ENCODE peak calls at places on chromosomes 5 and 9, in six cellular contexts. One of them, this sample, is unnamed.

GRCh38 chr9:109745335-109746283 is 34.4 kb upstream of the PALM2AKAP2 start:
- DNase-seq in HepG2: no peak
- DNase-seq in GM12878: no peak
- DNase-seq in A549: no peak
- DNase-seq in K562: no peak
- DNase-seq in endothelial cell of umbilical vein: no peak
- DNase-seq in this sample: peak

GRCh38 chr5:66871651-66872050 is 275.5 kb downstream of the MAST4 start:
- DNase-seq in endothelial cell of umbilical vein: no peak
- DNase-seq in GM12878: no peak
- DNase-seq in HepG2: no peak
- DNase-seq in A549: no peak
- DNase-seq in K562: no peak
- DNase-seq in this sample: no peak

GRCh38 chr9:97845130-97845529 is 7.9 kb upstream of the FOXE1 start:
- DNase-seq in K562: no peak
- DNase-seq in GM12878: no peak
- DNase-seq in HepG2: no peak
- DNase-seq in A549: no peak
- DNase-seq in endothelial cell of umbilical vein: no peak
- DNase-seq in this sample: no peak

GRCh38 chr9:125854553-125855275 is 107.5 kb downstream of the PBX3 start:
- DNase-seq in HepG2: no peak
- DNase-seq in A549: peak
- DNase-seq in endothelial cell of umbilical vein: peak
- DNase-seq in K562: no peak
- DNase-seq in GM12878: no peak
- DNase-seq in this sample: no peak

GRCh38 chr5:9604416-9604815 is 25.7 kb downstream of the TAS2R1 start:
- DNase-seq in HepG2: no peak
- DNase-seq in K562: no peak
- DNase-seq in A549: no peak
- DNase-seq in GM12878: no peak
- DNase-seq in endothelial cell of umbilical vein: no peak
- DNase-seq in this sample: no peak

GRCh38 chr5:167770461-167770860 is 521.0 kb upstream of the WWC1 start:
- DNase-seq in K562: no peak
- DNase-seq in HepG2: no peak
- DNase-seq in A549: no peak
- DNase-seq in GM12878: no peak
- DNase-seq in endothelial cell of umbilical vein: no peak
- DNase-seq in this sample: no peak

GRCh38 chr5:130032807-130033206 is 128.5 kb downstream of the CHSY3 start:
- DNase-seq in A549: no peak
- DNase-seq in K562: no peak
- DNase-seq in GM12878: no peak
- DNase-seq in endothelial cell of umbilical vein: no peak
- DNase-seq in HepG2: no peak
- DNase-seq in this sample: no peak

GRCh38 chr9:119938871-119939270 is 569.6 kb upstream of the BRINP1 start:
- DNase-seq in HepG2: no peak
- DNase-seq in K562: no peak
- DNase-seq in A549: no peak
- DNase-seq in GM12878: no peak
- DNase-seq in endothelial cell of umbilical vein: no peak
- DNase-seq in this sample: no peak

GRCh38 chr5:144307726-144308125 is 137.1 kb downstream of the KCTD16 start:
- DNase-seq in K562: no peak
- DNase-seq in GM12878: no peak
- DNase-seq in endothelial cell of umbilical vein: no peak
- DNase-seq in HepG2: no peak
- DNase-seq in A549: no peak
- DNase-seq in this sample: no peak

GRCh38 chr5:68725905-68726683 is 367.7 kb upstream of the SLC30A5 start:
- DNase-seq in HepG2: no peak
- DNase-seq in K562: no peak
- DNase-seq in GM12878: no peak
- DNase-seq in A549: no peak
- DNase-seq in endothelial cell of umbilical vein: no peak
- DNase-seq in this sample: no peak

GRCh38 chr5:68727931-68728330 is 365.9 kb upstream of the SLC30A5 start:
- DNase-seq in A549: no peak
- DNase-seq in endothelial cell of umbilical vein: no peak
- DNase-seq in GM12878: no peak
- DNase-seq in HepG2: no peak
- DNase-seq in K562: no peak
- DNase-seq in this sample: no peak

DNA sequence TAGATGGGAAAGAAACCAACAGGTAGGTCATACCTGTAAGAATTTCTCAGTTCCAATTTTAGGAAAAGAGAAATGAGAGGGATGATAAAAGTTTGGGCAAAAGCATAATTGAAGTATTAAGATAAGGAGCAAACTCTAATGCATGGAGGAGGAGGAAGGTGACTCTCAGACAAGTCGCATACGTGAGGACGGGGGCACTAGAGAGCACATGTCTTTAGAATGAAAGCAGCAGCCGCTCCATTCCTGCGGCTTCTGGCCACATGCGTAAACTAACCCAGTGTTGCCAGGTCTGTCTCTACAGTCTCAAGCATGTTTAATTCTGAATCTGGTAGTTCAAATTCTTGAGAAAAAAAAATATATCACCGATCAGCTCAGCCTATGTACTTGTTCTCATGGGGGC is 371.5 kb upstream of the SLC30A5 start:
- DNase-seq in HepG2: no peak
- DNase-seq in K562: peak
- DNase-seq in endothelial cell of umbilical vein: no peak
- DNase-seq in GM12878: no peak
- DNase-seq in A549: no peak
- DNase-seq in this sample: no peak
- TF ChIP-seq MYC in HepG2: no peak
- TF ChIP-seq MYC in K562: no peak
- TF ChIP-seq MYC in endothelial cell of umbilical vein: no peak
- TF ChIP-seq MYC in GM12878: no peak
- TF ChIP-seq MYC in A549: no peak
- TF ChIP-seq MYC in this sample: no peak

GRCh38 chr5:133047404-133047803 is 4.4 kb upstream of the HSPA4 start:
- DNase-seq in A549: no peak
- DNase-seq in HepG2: no peak
- DNase-seq in K562: no peak
- DNase-seq in endothelial cell of umbilical vein: no peak
- DNase-seq in GM12878: no peak
- DNase-seq in this sample: no peak

GRCh38 chr5:133041157-133041784 is 10.5 kb upstream of the HSPA4 start:
- DNase-seq in HepG2: no peak
- DNase-seq in GM12878: no peak
- DNase-seq in endothelial cell of umbilical vein: no peak
- DNase-seq in A549: no peak
- DNase-seq in K562: no peak
- DNase-seq in this sample: no peak

DNA sequence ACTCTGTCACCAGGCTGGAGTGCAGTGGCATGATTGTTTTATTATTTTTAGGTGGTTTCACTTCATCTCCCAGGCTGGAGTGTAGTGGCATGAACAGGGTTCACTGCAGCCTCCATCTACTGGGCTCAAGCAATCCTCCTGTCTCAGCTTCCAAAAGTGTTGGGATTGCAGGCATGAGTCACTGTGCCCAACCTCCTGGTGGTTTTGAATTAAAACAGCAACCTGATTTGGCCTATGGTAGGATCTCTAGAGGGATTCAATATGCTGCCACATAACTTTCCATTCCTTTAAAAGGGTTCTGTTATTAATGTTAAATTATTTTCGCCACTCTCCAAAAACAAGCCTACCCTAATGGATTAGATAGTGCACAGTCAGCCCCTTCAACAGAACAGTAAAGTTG is 9.9 kb upstream of the HSPA4 start:
- DNase-seq in GM12878: no peak
- DNase-seq in endothelial cell of umbilical vein: no peak
- DNase-seq in A549: peak
- DNase-seq in HepG2: no peak
- DNase-seq in K562: no peak
- DNase-seq in this sample: no peak
- TF ChIP-seq CTCF in GM12878: no peak
- TF ChIP-seq CTCF in endothelial cell of umbilical vein: no peak
- TF ChIP-seq CTCF in A549: no peak
- TF ChIP-seq CTCF in HepG2: no peak
- TF ChIP-seq CTCF in K562: no peak
- TF ChIP-seq CTCF in this sample: no peak

DNA sequence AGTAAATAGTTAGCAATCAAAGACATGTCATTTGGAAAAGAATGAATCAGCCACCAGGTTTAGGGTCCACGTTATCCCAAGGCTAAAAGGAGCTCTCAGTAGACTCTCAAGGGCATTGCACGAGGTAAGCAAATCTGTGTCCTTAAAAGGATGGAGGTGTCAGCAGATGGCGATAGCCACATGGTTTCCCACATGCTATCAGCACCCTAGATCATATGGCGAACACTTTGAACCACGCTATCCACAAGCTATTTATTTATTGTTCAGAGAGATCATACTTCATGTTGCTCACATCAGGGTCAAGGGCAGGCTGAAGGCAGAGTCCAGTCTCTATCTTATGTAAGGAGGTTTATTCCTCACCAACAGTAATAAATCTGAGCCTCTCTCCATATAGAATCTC is 43.7 kb downstream of the CDH6 start:
- DNase-seq in GM12878: no peak
- DNase-seq in K562: no peak
- DNase-seq in A549: peak
- DNase-seq in HepG2: peak
- DNase-seq in endothelial cell of umbilical vein: peak
- DNase-seq in this sample: peak
- TF ChIP-seq MYC in GM12878: no peak
- TF ChIP-seq MYC in K562: no peak
- TF ChIP-seq MYC in A549: no peak
- TF ChIP-seq MYC in HepG2: no peak
- TF ChIP-seq MYC in endothelial cell of umbilical vein: no peak
- TF ChIP-seq MYC in this sample: no peak

GRCh38 chr9:68585034-68585761 is 44.5 kb upstream of the TMEM252 start:
- DNase-seq in A549: no peak
- DNase-seq in HepG2: no peak
- DNase-seq in K562: no peak
- DNase-seq in GM12878: no peak
- DNase-seq in endothelial cell of umbilical vein: no peak
- DNase-seq in this sample: no peak
- TF ChIP-seq CTCF in A549: no peak
- TF ChIP-seq CTCF in HepG2: no peak
- TF ChIP-seq CTCF in K562: no peak
- TF ChIP-seq CTCF in GM12878: no peak
- TF ChIP-seq CTCF in endothelial cell of umbilical vein: no peak
- TF ChIP-seq CTCF in this sample: no peak

DNA sequence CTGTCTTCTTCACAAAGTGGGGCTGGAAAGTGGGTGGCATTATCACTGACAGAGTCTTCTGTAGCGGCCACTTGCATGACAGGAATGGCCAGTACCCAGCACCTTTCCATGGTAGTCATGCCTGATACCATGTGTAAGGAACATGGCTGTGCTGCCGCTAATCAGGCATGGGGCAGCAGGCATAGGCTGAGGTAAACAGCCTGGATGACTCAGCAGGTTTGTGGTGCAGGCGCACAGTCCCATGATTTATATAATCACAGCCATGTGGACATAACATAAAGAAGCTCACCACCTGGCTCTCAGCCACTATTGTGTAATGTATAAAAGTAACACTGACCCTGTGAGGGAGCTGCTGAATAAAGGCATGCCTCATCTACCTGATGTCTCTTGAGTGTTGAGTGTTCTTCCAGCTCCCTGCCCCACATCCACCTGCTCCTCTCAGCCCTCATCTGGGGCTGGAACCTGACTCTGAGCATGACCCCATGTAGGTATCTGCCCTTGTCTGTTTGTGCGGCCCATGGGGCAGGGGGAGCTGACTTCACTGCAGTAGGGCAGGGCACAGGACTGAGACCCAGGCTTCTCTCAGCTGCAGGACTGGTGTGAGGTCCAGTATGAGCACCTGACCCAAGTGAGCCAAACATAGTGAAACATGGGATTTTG is 13.2 kb upstream of the ICE1 start:
- DNase-seq in HepG2: no peak
- DNase-seq in A549: peak
- DNase-seq in K562: peak
- DNase-seq in GM12878: no peak
- DNase-seq in endothelial cell of umbilical vein: no peak
- DNase-seq in this sample: peak
- TF ChIP-seq MYC in HepG2: no peak
- TF ChIP-seq MYC in A549: no peak
- TF ChIP-seq MYC in K562: no peak
- TF ChIP-seq MYC in GM12878: no peak
- TF ChIP-seq MYC in endothelial cell of umbilical vein: no peak
- TF ChIP-seq MYC in this sample: no peak

This sample was measured in NB4.